ENCODE peak calls at places on chromosome 17, in four cellular contexts. A is ovary, Y is Peyer's patch, F is breast epithelium. T is an unnamed sample.

GRCh38 chr17:55238197-55238930 is 26.4 kb upstream of the HLF start:
- DNase-seq in Y (peak; percentile 95), A (peak; percentile 97), F (peak; percentile 93), T (peak; percentile 92)

GRCh38 chr17:79671387-79671752 is 59.4 kb upstream of the ENPP7 start:
- DNase-seq in A (no peak), Y (no peak), F (no peak), T (no peak)

GRCh38 chr17:44693609-44694008 is 4.0 kb upstream of the CCDC43 start:
- DNase-seq in Y (no peak), F (no peak), A (no peak), T (no peak)

GRCh38 chr17:43401293-43401692 is 2.5 kb downstream of the ARL4D start:
- DNase-seq in F (no peak), A (no peak), Y (no peak), T (no peak)

GRCh38 chr17:76268991-76269981 is 4.1 kb downstream of the UBALD2 start:
- DNase-seq in Y (no peak), F (no peak), A (no peak), T (no peak)

GRCh38 chr17:39165178-39165843 is 650 bp downstream of the ARL5C start:
- DNase-seq in Y (no peak), F (no peak), A (no peak), T (no peak)

GRCh38 chr17:41987642-41988041 is 21.0 kb downstream of the CNP start:
- DNase-seq in F (no peak), A (no peak), Y (no peak), T (no peak)

GRCh38 chr17:82101767-82102679 is 4.0 kb upstream of the FASN start:
- DNase-seq in A (peak; percentile 32), F (no peak), Y (no peak), T (peak; percentile 97)

GRCh38 chr17:80762076-80762475 is 217.4 kb downstream of the RPTOR start:
- DNase-seq in A (no peak), Y (no peak), F (no peak), T (no peak)
- H3K4me3 ChIP-seq in A (no peak overlapping the region), Y (no peak overlapping the region), F (no peak overlapping the region), T (no peak overlapping the region)

GRCh38 chr17:3894927-3895343 is 2.1 kb upstream of the CAMKK1 start:
- DNase-seq in A (no peak), Y (no peak), F (peak; percentile 48), T (no peak)
- TF ChIP-seq POLR2A in A (no peak), Y (no peak), F (no peak), T (no peak)

DNA sequence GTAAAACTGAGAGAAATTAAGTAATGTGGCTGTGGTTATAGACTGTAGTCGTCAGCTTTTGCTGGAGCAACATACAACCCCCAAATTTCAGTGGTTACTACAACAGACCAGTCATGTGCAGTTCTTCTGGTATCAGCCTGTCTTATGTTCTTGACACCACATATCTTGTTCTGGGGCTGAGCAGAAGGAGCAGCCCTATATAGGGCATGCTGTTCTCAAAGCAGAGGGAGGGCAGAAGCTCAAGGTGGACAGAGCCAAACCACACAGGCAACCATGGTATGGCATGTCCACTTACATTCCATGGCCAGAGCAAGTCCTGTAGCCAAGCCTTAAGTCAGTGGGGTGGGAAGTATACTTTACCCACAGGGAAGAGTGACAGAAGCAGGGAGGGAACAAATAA is 7.7 kb downstream of the PRKAR1A start:
- DNase-seq in F (no peak), A (no peak), Y (no peak), T (no peak)
- H3K36me3 ChIP-seq in F (peaks cover 10% of the 10 kb centered on the region), A (no peaks in the 10 kb centered on the region), Y (peaks cover 59% of the 10 kb centered on the region), T (peaks cover 51% of the 10 kb centered on the region)

GRCh38 chr17:62808576-62808970 is 459 bp upstream of the MARCHF10 start:
- DNase-seq in F (no peak), A (no peak), Y (no peak), T (no peak)
- H3K4me3 ChIP-seq in F (peak overlapping the region; percentile 65), A (no peak overlapping the region), Y (no peak overlapping the region), T (no peak overlapping the region)

GRCh38 chr17:2041561-2042354 is at the start of gene OVCA2:
- DNase-seq in Y (peak; percentile 98), F (peak; percentile 91), A (peak; percentile 96), T (peak; percentile 97)
- TF ChIP-seq POLR2A in Y (peak; percentile 38), F (peak; percentile 57), A (peak; percentile 77), T (peak; percentile 71)